ENCODE peak calls at places on chromosome 5, in ten cellular contexts. One of them, this sample, is unnamed.

GRCh38 chr5:141681695-141682641 is at the start of gene ARAP3:
- DNase-seq in kidney glomerular epithelial cell: peak; percentile 28
- DNase-seq in activated T-helper 1 cell treated with anti-CD3 and anti-CD28 coated beads, Interleukin-2, amount 50 U/mL, for 16 hours: no peak
- DNase-seq in CD8-positive, alpha-beta memory T cell: peak; percentile 17
- DNase-seq in BE2C: peak; percentile 85
- DNase-seq in ELF-1: peak; percentile 66
- DNase-seq in glomerular endothelial cell: no peak
- DNase-seq in activated naive CD8-positive, alpha-beta T cell treated with anti-CD3 and anti-CD28 coated beads, Interleukin-2, amount 50 U/mL, for 24 hours: peak; percentile 61
- DNase-seq in CD4-positive, alpha-beta T cell: peak; percentile 37
- DNase-seq in adrenal gland: peak; percentile 92
- DNase-seq in this sample: no peak

GRCh38 chr5:139422307-139422893 is 16.9 kb downstream of the DNAJC18 start:
- DNase-seq in kidney glomerular epithelial cell: peak; percentile 64
- DNase-seq in activated T-helper 1 cell treated with anti-CD3 and anti-CD28 coated beads, Interleukin-2, amount 50 U/mL, for 16 hours: no peak
- DNase-seq in CD8-positive, alpha-beta memory T cell: peak; percentile 68
- DNase-seq in BE2C: peak; percentile 47
- DNase-seq in ELF-1: peak; percentile 34
- DNase-seq in glomerular endothelial cell: peak; percentile 62
- DNase-seq in activated naive CD8-positive, alpha-beta T cell treated with anti-CD3 and anti-CD28 coated beads, Interleukin-2, amount 50 U/mL, for 24 hours: peak; percentile 55
- DNase-seq in CD4-positive, alpha-beta T cell: no peak
- DNase-seq in adrenal gland: peak; percentile 57
- DNase-seq in this sample: peak; percentile 27

GRCh38 chr5:98965226-98965625 is 36.4 kb upstream of the CHD1 start:
- DNase-seq in kidney glomerular epithelial cell: no peak
- DNase-seq in activated T-helper 1 cell treated with anti-CD3 and anti-CD28 coated beads, Interleukin-2, amount 50 U/mL, for 16 hours: no peak
- DNase-seq in CD8-positive, alpha-beta memory T cell: no peak
- DNase-seq in BE2C: no peak
- DNase-seq in ELF-1: no peak
- DNase-seq in glomerular endothelial cell: no peak
- DNase-seq in activated naive CD8-positive, alpha-beta T cell treated with anti-CD3 and anti-CD28 coated beads, Interleukin-2, amount 50 U/mL, for 24 hours: no peak
- DNase-seq in CD4-positive, alpha-beta T cell: no peak
- DNase-seq in adrenal gland: no peak
- DNase-seq in this sample: no peak

GRCh38 chr5:110588241-110588962 is 138.1 kb downstream of the TMEM232 start:
- DNase-seq in kidney glomerular epithelial cell: no peak
- DNase-seq in activated T-helper 1 cell treated with anti-CD3 and anti-CD28 coated beads, Interleukin-2, amount 50 U/mL, for 16 hours: no peak
- DNase-seq in CD8-positive, alpha-beta memory T cell: no peak
- DNase-seq in BE2C: no peak
- DNase-seq in ELF-1: no peak
- DNase-seq in glomerular endothelial cell: no peak
- DNase-seq in activated naive CD8-positive, alpha-beta T cell treated with anti-CD3 and anti-CD28 coated beads, Interleukin-2, amount 50 U/mL, for 24 hours: no peak
- DNase-seq in CD4-positive, alpha-beta T cell: no peak
- DNase-seq in adrenal gland: no peak
- DNase-seq in this sample: no peak

GRCh38 chr5:28014779-28015178 is 976.4 kb upstream of the CDH9 start:
- DNase-seq in kidney glomerular epithelial cell: no peak
- DNase-seq in activated T-helper 1 cell treated with anti-CD3 and anti-CD28 coated beads, Interleukin-2, amount 50 U/mL, for 16 hours: no peak
- DNase-seq in CD8-positive, alpha-beta memory T cell: no peak
- DNase-seq in BE2C: peak; percentile 25
- DNase-seq in ELF-1: no peak
- DNase-seq in glomerular endothelial cell: no peak
- DNase-seq in activated naive CD8-positive, alpha-beta T cell treated with anti-CD3 and anti-CD28 coated beads, Interleukin-2, amount 50 U/mL, for 24 hours: no peak
- DNase-seq in CD4-positive, alpha-beta T cell: no peak
- DNase-seq in adrenal gland: no peak
- DNase-seq in this sample: no peak

GRCh38 chr5:168260353-168261211 is 30.9 kb upstream of the WWC1 start:
- DNase-seq in kidney glomerular epithelial cell: no peak
- DNase-seq in activated T-helper 1 cell treated with anti-CD3 and anti-CD28 coated beads, Interleukin-2, amount 50 U/mL, for 16 hours: no peak
- DNase-seq in CD8-positive, alpha-beta memory T cell: no peak
- DNase-seq in BE2C: no peak
- DNase-seq in ELF-1: no peak
- DNase-seq in glomerular endothelial cell: no peak
- DNase-seq in activated naive CD8-positive, alpha-beta T cell treated with anti-CD3 and anti-CD28 coated beads, Interleukin-2, amount 50 U/mL, for 24 hours: no peak
- DNase-seq in CD4-positive, alpha-beta T cell: no peak
- DNase-seq in adrenal gland: no peak
- DNase-seq in this sample: no peak

GRCh38 chr5:55903121-55903701 is 52.1 kb downstream of the IL31RA start:
- DNase-seq in kidney glomerular epithelial cell: no peak
- DNase-seq in activated T-helper 1 cell treated with anti-CD3 and anti-CD28 coated beads, Interleukin-2, amount 50 U/mL, for 16 hours: peak; percentile 20
- DNase-seq in CD8-positive, alpha-beta memory T cell: peak; percentile 51
- DNase-seq in BE2C: no peak
- DNase-seq in ELF-1: peak; percentile 22
- DNase-seq in glomerular endothelial cell: no peak
- DNase-seq in activated naive CD8-positive, alpha-beta T cell treated with anti-CD3 and anti-CD28 coated beads, Interleukin-2, amount 50 U/mL, for 24 hours: peak; percentile 84
- DNase-seq in CD4-positive, alpha-beta T cell: peak; percentile 52
- DNase-seq in adrenal gland: no peak
- DNase-seq in this sample: no peak

GRCh38 chr5:129500101-129500500 is 40.0 kb downstream of the ADAMTS19 start:
- DNase-seq in kidney glomerular epithelial cell: no peak
- DNase-seq in activated T-helper 1 cell treated with anti-CD3 and anti-CD28 coated beads, Interleukin-2, amount 50 U/mL, for 16 hours: no peak
- DNase-seq in CD8-positive, alpha-beta memory T cell: no peak
- DNase-seq in BE2C: no peak
- DNase-seq in ELF-1: no peak
- DNase-seq in glomerular endothelial cell: no peak
- DNase-seq in activated naive CD8-positive, alpha-beta T cell treated with anti-CD3 and anti-CD28 coated beads, Interleukin-2, amount 50 U/mL, for 24 hours: no peak
- DNase-seq in CD4-positive, alpha-beta T cell: no peak
- DNase-seq in adrenal gland: no peak
- DNase-seq in this sample: no peak

GRCh38 chr5:56525117-56525516 is 290.2 kb upstream of the MAP3K1 start:
- DNase-seq in kidney glomerular epithelial cell: peak; percentile 59
- DNase-seq in activated T-helper 1 cell treated with anti-CD3 and anti-CD28 coated beads, Interleukin-2, amount 50 U/mL, for 16 hours: no peak
- DNase-seq in CD8-positive, alpha-beta memory T cell: no peak
- DNase-seq in BE2C: no peak
- DNase-seq in ELF-1: no peak
- DNase-seq in glomerular endothelial cell: no peak
- DNase-seq in activated naive CD8-positive, alpha-beta T cell treated with anti-CD3 and anti-CD28 coated beads, Interleukin-2, amount 50 U/mL, for 24 hours: no peak
- DNase-seq in CD4-positive, alpha-beta T cell: no peak
- DNase-seq in adrenal gland: peak; percentile 64
- DNase-seq in this sample: no peak

GRCh38 chr5:19855929-19856328 is 132.1 kb downstream of the CDH18 start:
- DNase-seq in kidney glomerular epithelial cell: no peak
- DNase-seq in activated T-helper 1 cell treated with anti-CD3 and anti-CD28 coated beads, Interleukin-2, amount 50 U/mL, for 16 hours: no peak
- DNase-seq in CD8-positive, alpha-beta memory T cell: no peak
- DNase-seq in BE2C: no peak
- DNase-seq in ELF-1: no peak
- DNase-seq in glomerular endothelial cell: no peak
- DNase-seq in activated naive CD8-positive, alpha-beta T cell treated with anti-CD3 and anti-CD28 coated beads, Interleukin-2, amount 50 U/mL, for 24 hours: no peak
- DNase-seq in CD4-positive, alpha-beta T cell: no peak
- DNase-seq in adrenal gland: no peak
- DNase-seq in this sample: no peak

GRCh38 chr5:29796018-29796417 is 1397.5 kb upstream of the CDH6 start:
- DNase-seq in kidney glomerular epithelial cell: no peak
- DNase-seq in activated T-helper 1 cell treated with anti-CD3 and anti-CD28 coated beads, Interleukin-2, amount 50 U/mL, for 16 hours: no peak
- DNase-seq in CD8-positive, alpha-beta memory T cell: no peak
- DNase-seq in BE2C: peak; percentile 88
- DNase-seq in ELF-1: no peak
- DNase-seq in glomerular endothelial cell: no peak
- DNase-seq in activated naive CD8-positive, alpha-beta T cell treated with anti-CD3 and anti-CD28 coated beads, Interleukin-2, amount 50 U/mL, for 24 hours: no peak
- DNase-seq in CD4-positive, alpha-beta T cell: no peak
- DNase-seq in adrenal gland: no peak
- DNase-seq in this sample: no peak

GRCh38 chr5:150067405-150067960 is 18.9 kb downstream of the CSF1R start:
- DNase-seq in kidney glomerular epithelial cell: no peak
- DNase-seq in activated T-helper 1 cell treated with anti-CD3 and anti-CD28 coated beads, Interleukin-2, amount 50 U/mL, for 16 hours: no peak
- DNase-seq in CD8-positive, alpha-beta memory T cell: no peak
- DNase-seq in BE2C: no peak
- DNase-seq in ELF-1: no peak
- DNase-seq in glomerular endothelial cell: no peak
- DNase-seq in activated naive CD8-positive, alpha-beta T cell treated with anti-CD3 and anti-CD28 coated beads, Interleukin-2, amount 50 U/mL, for 24 hours: no peak
- DNase-seq in CD4-positive, alpha-beta T cell: no peak
- DNase-seq in adrenal gland: no peak
- DNase-seq in this sample: no peak

GRCh38 chr5:124871299-124871698 is 124.9 kb upstream of the ZNF608 start:
- DNase-seq in kidney glomerular epithelial cell: peak; percentile 12
- DNase-seq in activated T-helper 1 cell treated with anti-CD3 and anti-CD28 coated beads, Interleukin-2, amount 50 U/mL, for 16 hours: no peak
- DNase-seq in CD8-positive, alpha-beta memory T cell: no peak
- DNase-seq in BE2C: peak; percentile 36
- DNase-seq in ELF-1: no peak
- DNase-seq in glomerular endothelial cell: no peak
- DNase-seq in activated naive CD8-positive, alpha-beta T cell treated with anti-CD3 and anti-CD28 coated beads, Interleukin-2, amount 50 U/mL, for 24 hours: no peak
- DNase-seq in CD4-positive, alpha-beta T cell: no peak
- DNase-seq in adrenal gland: peak; percentile 25
- DNase-seq in this sample: no peak

GRCh38 chr5:113150221-113150620 is 173.6 kb downstream of the DCP2 start:
- DNase-seq in kidney glomerular epithelial cell: no peak
- DNase-seq in activated T-helper 1 cell treated with anti-CD3 and anti-CD28 coated beads, Interleukin-2, amount 50 U/mL, for 16 hours: no peak
- DNase-seq in CD8-positive, alpha-beta memory T cell: no peak
- DNase-seq in BE2C: no peak
- DNase-seq in ELF-1: no peak
- DNase-seq in glomerular endothelial cell: no peak
- DNase-seq in activated naive CD8-positive, alpha-beta T cell treated with anti-CD3 and anti-CD28 coated beads, Interleukin-2, amount 50 U/mL, for 24 hours: no peak
- DNase-seq in CD4-positive, alpha-beta T cell: no peak
- DNase-seq in adrenal gland: no peak
- DNase-seq in this sample: no peak

GRCh38 chr5:51096859-51097258 is 286.4 kb upstream of the ISL1 start:
- DNase-seq in kidney glomerular epithelial cell: no peak
- DNase-seq in activated T-helper 1 cell treated with anti-CD3 and anti-CD28 coated beads, Interleukin-2, amount 50 U/mL, for 16 hours: no peak
- DNase-seq in CD8-positive, alpha-beta memory T cell: no peak
- DNase-seq in BE2C: no peak
- DNase-seq in ELF-1: no peak
- DNase-seq in glomerular endothelial cell: no peak
- DNase-seq in activated naive CD8-positive, alpha-beta T cell treated with anti-CD3 and anti-CD28 coated beads, Interleukin-2, amount 50 U/mL, for 24 hours: no peak
- DNase-seq in CD4-positive, alpha-beta T cell: no peak
- DNase-seq in adrenal gland: no peak
- DNase-seq in this sample: no peak

GRCh38 chr5:65184780-65185179 is 296.9 kb downstream of the ADAMTS6 start:
- DNase-seq in kidney glomerular epithelial cell: no peak
- DNase-seq in activated T-helper 1 cell treated with anti-CD3 and anti-CD28 coated beads, Interleukin-2, amount 50 U/mL, for 16 hours: no peak
- DNase-seq in CD8-positive, alpha-beta memory T cell: no peak
- DNase-seq in BE2C: no peak
- DNase-seq in ELF-1: peak; percentile 51
- DNase-seq in glomerular endothelial cell: no peak
- DNase-seq in activated naive CD8-positive, alpha-beta T cell treated with anti-CD3 and anti-CD28 coated beads, Interleukin-2, amount 50 U/mL, for 24 hours: no peak
- DNase-seq in CD4-positive, alpha-beta T cell: no peak
- DNase-seq in adrenal gland: no peak
- DNase-seq in this sample: no peak

GRCh38 chr5:148491015-148491792 is 107.4 kb downstream of the FBXO38 start:
- DNase-seq in kidney glomerular epithelial cell: no peak
- DNase-seq in activated T-helper 1 cell treated with anti-CD3 and anti-CD28 coated beads, Interleukin-2, amount 50 U/mL, for 16 hours: no peak
- DNase-seq in CD8-positive, alpha-beta memory T cell: no peak
- DNase-seq in BE2C: no peak
- DNase-seq in ELF-1: no peak
- DNase-seq in glomerular endothelial cell: no peak
- DNase-seq in activated naive CD8-positive, alpha-beta T cell treated with anti-CD3 and anti-CD28 coated beads, Interleukin-2, amount 50 U/mL, for 24 hours: no peak
- DNase-seq in CD4-positive, alpha-beta T cell: no peak
- DNase-seq in adrenal gland: peak; percentile 24
- DNase-seq in this sample: no peak

GRCh38 chr5:180026320-180026719 is 45.2 kb downstream of the RNF130 start:
- DNase-seq in kidney glomerular epithelial cell: peak; percentile 41
- DNase-seq in activated T-helper 1 cell treated with anti-CD3 and anti-CD28 coated beads, Interleukin-2, amount 50 U/mL, for 16 hours: no peak
- DNase-seq in CD8-positive, alpha-beta memory T cell: no peak
- DNase-seq in BE2C: no peak
- DNase-seq in ELF-1: no peak
- DNase-seq in glomerular endothelial cell: peak; percentile 63
- DNase-seq in activated naive CD8-positive, alpha-beta T cell treated with anti-CD3 and anti-CD28 coated beads, Interleukin-2, amount 50 U/mL, for 24 hours: no peak
- DNase-seq in CD4-positive, alpha-beta T cell: no peak
- DNase-seq in adrenal gland: peak; percentile 25
- DNase-seq in this sample: no peak

GRCh38 chr5:123170816-123171345 is 81.8 kb downstream of the PRDM6 start:
- DNase-seq in kidney glomerular epithelial cell: no peak
- DNase-seq in activated T-helper 1 cell treated with anti-CD3 and anti-CD28 coated beads, Interleukin-2, amount 50 U/mL, for 16 hours: no peak
- DNase-seq in CD8-positive, alpha-beta memory T cell: no peak
- DNase-seq in BE2C: no peak
- DNase-seq in ELF-1: no peak
- DNase-seq in glomerular endothelial cell: no peak
- DNase-seq in activated naive CD8-positive, alpha-beta T cell treated with anti-CD3 and anti-CD28 coated beads, Interleukin-2, amount 50 U/mL, for 24 hours: no peak
- DNase-seq in CD4-positive, alpha-beta T cell: no peak
- DNase-seq in adrenal gland: no peak
- DNase-seq in this sample: no peak

GRCh38 chr5:107456281-107456715 is 214.4 kb downstream of the EFNA5 start:
- DNase-seq in kidney glomerular epithelial cell: no peak
- DNase-seq in activated T-helper 1 cell treated with anti-CD3 and anti-CD28 coated beads, Interleukin-2, amount 50 U/mL, for 16 hours: no peak
- DNase-seq in CD8-positive, alpha-beta memory T cell: no peak
- DNase-seq in BE2C: no peak
- DNase-seq in ELF-1: no peak
- DNase-seq in glomerular endothelial cell: no peak
- DNase-seq in activated naive CD8-positive, alpha-beta T cell treated with anti-CD3 and anti-CD28 coated beads, Interleukin-2, amount 50 U/mL, for 24 hours: no peak
- DNase-seq in CD4-positive, alpha-beta T cell: no peak
- DNase-seq in adrenal gland: no peak
- DNase-seq in this sample: no peak

GRCh38 chr5:99639905-99640304 is 711.1 kb upstream of the CHD1 start:
- DNase-seq in kidney glomerular epithelial cell: no peak
- DNase-seq in activated T-helper 1 cell treated with anti-CD3 and anti-CD28 coated beads, Interleukin-2, amount 50 U/mL, for 16 hours: no peak
- DNase-seq in CD8-positive, alpha-beta memory T cell: no peak
- DNase-seq in BE2C: no peak
- DNase-seq in ELF-1: no peak
- DNase-seq in glomerular endothelial cell: no peak
- DNase-seq in activated naive CD8-positive, alpha-beta T cell treated with anti-CD3 and anti-CD28 coated beads, Interleukin-2, amount 50 U/mL, for 24 hours: no peak
- DNase-seq in CD4-positive, alpha-beta T cell: no peak
- DNase-seq in adrenal gland: no peak
- DNase-seq in this sample: no peak

GRCh38 chr5:103031607-103032006 is 88.3 kb downstream of the GIN1 start:
- DNase-seq in kidney glomerular epithelial cell: no peak
- DNase-seq in activated T-helper 1 cell treated with anti-CD3 and anti-CD28 coated beads, Interleukin-2, amount 50 U/mL, for 16 hours: no peak
- DNase-seq in CD8-positive, alpha-beta memory T cell: no peak
- DNase-seq in BE2C: no peak
- DNase-seq in ELF-1: no peak
- DNase-seq in glomerular endothelial cell: no peak
- DNase-seq in activated naive CD8-positive, alpha-beta T cell treated with anti-CD3 and anti-CD28 coated beads, Interleukin-2, amount 50 U/mL, for 24 hours: no peak
- DNase-seq in CD4-positive, alpha-beta T cell: no peak
- DNase-seq in adrenal gland: no peak
- DNase-seq in this sample: no peak

GRCh38 chr5:15446552-15446951 is 53.4 kb upstream of the FBXL7 start:
- DNase-seq in kidney glomerular epithelial cell: peak; percentile 24
- DNase-seq in activated T-helper 1 cell treated with anti-CD3 and anti-CD28 coated beads, Interleukin-2, amount 50 U/mL, for 16 hours: no peak
- DNase-seq in CD8-positive, alpha-beta memory T cell: no peak
- DNase-seq in BE2C: no peak
- DNase-seq in ELF-1: no peak
- DNase-seq in glomerular endothelial cell: no peak
- DNase-seq in activated naive CD8-positive, alpha-beta T cell treated with anti-CD3 and anti-CD28 coated beads, Interleukin-2, amount 50 U/mL, for 24 hours: no peak
- DNase-seq in CD4-positive, alpha-beta T cell: no peak
- DNase-seq in adrenal gland: no peak
- DNase-seq in this sample: no peak

GRCh38 chr5:147437161-147437596 is 72.7 kb downstream of the DPYSL3 start:
- DNase-seq in kidney glomerular epithelial cell: no peak
- DNase-seq in activated T-helper 1 cell treated with anti-CD3 and anti-CD28 coated beads, Interleukin-2, amount 50 U/mL, for 16 hours: no peak
- DNase-seq in CD8-positive, alpha-beta memory T cell: no peak
- DNase-seq in BE2C: no peak
- DNase-seq in ELF-1: peak; percentile 70
- DNase-seq in glomerular endothelial cell: no peak
- DNase-seq in activated naive CD8-positive, alpha-beta T cell treated with anti-CD3 and anti-CD28 coated beads, Interleukin-2, amount 50 U/mL, for 24 hours: no peak
- DNase-seq in CD4-positive, alpha-beta T cell: no peak
- DNase-seq in adrenal gland: no peak
- DNase-seq in this sample: no peak

GRCh38 chr5:2986301-2986700 is 234.8 kb upstream of the IRX2 start:
- DNase-seq in kidney glomerular epithelial cell: no peak
- DNase-seq in activated T-helper 1 cell treated with anti-CD3 and anti-CD28 coated beads, Interleukin-2, amount 50 U/mL, for 16 hours: no peak
- DNase-seq in CD8-positive, alpha-beta memory T cell: no peak
- DNase-seq in BE2C: no peak
- DNase-seq in ELF-1: no peak
- DNase-seq in glomerular endothelial cell: no peak
- DNase-seq in activated naive CD8-positive, alpha-beta T cell treated with anti-CD3 and anti-CD28 coated beads, Interleukin-2, amount 50 U/mL, for 24 hours: no peak
- DNase-seq in CD4-positive, alpha-beta T cell: no peak
- DNase-seq in adrenal gland: no peak
- DNase-seq in this sample: no peak